ENCODE peak calls at places on chromosomes 11 and 22, in four cellular contexts. Z is AG09309, N is heart left ventricle, J is neural progenitor cell. A is an unnamed sample.

GRCh38 chr22:35957589-35957988 is 71.0 kb downstream of the RBFOX2 start:
- DNase-seq in Z (no peak), N (no peak), J (no peak), A (no peak)

GRCh38 chr11:41486436-41486835 is 27.0 kb upstream of the LRRC4C start:
- DNase-seq in Z (no peak), N (no peak), J (no peak), A (no peak)

GRCh38 chr11:2529636-2530035 is 84.8 kb downstream of the KCNQ1 start:
- DNase-seq in Z (no peak), N (peak; percentile 16), J (no peak), A (no peak)

GRCh38 chr11:128407962-128408361 is 179.4 kb downstream of the ETS1 start:
- DNase-seq in Z (peak; percentile 74), N (no peak), J (no peak), A (no peak)

GRCh38 chr22:39308614-39309363 is 10.6 kb downstream of the RPL3 start:
- DNase-seq in Z (peak; percentile 88), N (no peak), J (no peak), A (no peak)

GRCh38 chr22:37601540-37602442 is 6.8 kb upstream of the GGA1 start:
- DNase-seq in Z (peak; percentile 24), N (no peak), J (peak; percentile 85), A (peak; percentile 80)

GRCh38 chr22:29080061-29080975 is 7.5 kb downstream of the KREMEN1 start:
- DNase-seq in Z (no peak), N (no peak), J (no peak), A (no peak)

GRCh38 chr11:27497284-27497866 is 9.2 kb downstream of the LIN7C start:
- DNase-seq in Z (no peak), N (no peak), J (no peak), A (no peak)

GRCh38 chr11:30295178-30295885 is 27.6 kb upstream of the ARL14EP start:
- DNase-seq in Z (no peak), N (no peak), J (no peak), A (no peak)

GRCh38 chr11:17431139-17431538 is 42.7 kb upstream of the KCNJ11 start:
- DNase-seq in Z (no peak), N (no peak), J (no peak), A (no peak)

GRCh38 chr11:70471254-70471653 is 72.9 kb downstream of the CTTN start:
- DNase-seq in Z (no peak), N (no peak), J (peak; percentile 78), A (no peak)

GRCh38 chr11:44780940-44781631 is 54.3 kb downstream of the TSPAN18 start:
- DNase-seq in Z (no peak), N (peak; percentile 42), J (no peak), A (no peak)

GRCh38 chr22:17091851-17092250 is 7.1 kb downstream of the IL17RA start:
- DNase-seq in Z (no peak), N (no peak), J (no peak), A (no peak)

GRCh38 chr11:1326435-1327063 is 17.1 kb upstream of the TOLLIP start:
- DNase-seq in Z (no peak), N (no peak), J (no peak), A (no peak)

GRCh38 chr22:26339755-26340154 is 89.3 kb upstream of the ASPHD2 start:
- DNase-seq in Z (no peak), N (no peak), J (no peak), A (no peak)

GRCh38 chr11:8683115-8683807 is 669 bp downstream of the RPL27A start:
- DNase-seq in Z (no peak), N (no peak), J (peak; percentile 45), A (no peak)

GRCh38 chr11:78351979-78352731 is 65.5 kb downstream of the GAB2 start:
- DNase-seq in Z (no peak), N (no peak), J (no peak), A (no peak)

GRCh38 chr22:38454361-38455062 is 487 bp downstream of the KCNJ4 start:
- DNase-seq in Z (no peak), N (no peak), J (peak; percentile 62), A (no peak)

GRCh38 chr11:3160252-3161031 is 4.7 kb downstream of the OSBPL5 start:
- DNase-seq in Z (peak; percentile 66), N (peak; percentile 89), J (peak; percentile 99), A (peak; percentile 30)

GRCh38 chr11:116707250-116707649 is 65.5 kb downstream of the BUD13 start:
- DNase-seq in Z (no peak), N (no peak), J (no peak), A (no peak)

GRCh38 chr22:40237241-40237640 is 59.5 kb downstream of the TNRC6B start:
- DNase-seq in Z (no peak), N (no peak), J (no peak), A (no peak)

GRCh38 chr22:44665115-44665514 is 36.9 kb upstream of the PRR5 start:
- DNase-seq in Z (no peak), N (no peak), J (peak; percentile 23), A (no peak)

GRCh38 chr11:117973446-117973922 is 12.7 kb upstream of the IL10RA start:
- DNase-seq in Z (no peak), N (no peak), J (no peak), A (no peak)

GRCh38 chr11:34830648-34831047 is 85.5 kb downstream of the APIP start:
- DNase-seq in Z (no peak), N (peak; percentile 40), J (no peak), A (peak; percentile 4)

GRCh38 chr11:1854949-1855885 is 2.3 kb downstream of the LSP1 start:
- DNase-seq in Z (no peak), N (no peak), J (no peak), A (no peak)

GRCh38 chr11:2997406-2997805 is 5.3 kb upstream of the NAP1L4 start:
- DNase-seq in Z (no peak), N (no peak), J (no peak), A (no peak)

GRCh38 chr11:132864811-132865576 is 667.3 kb downstream of the OPCML start:
- DNase-seq in Z (no peak), N (no peak), J (peak; percentile 68), A (no peak)

GRCh38 chr11:128695539-128696221 is 1.8 kb downstream of the FLI1 start:
- DNase-seq in Z (no peak), N (no peak), J (no peak), A (no peak)

GRCh38 chr11:78022397-78023396 is at the start of gene KCTD14:
- DNase-seq in Z (no peak), N (no peak), J (peak; percentile 67), A (no peak)

GRCh38 chr11:126542621-126543020 is 187.1 kb downstream of the ST3GAL4 start:
- DNase-seq in Z (no peak), N (no peak), J (no peak), A (no peak)

GRCh38 chr11:65575568-65576231 is at the start of gene EHBP1L1:
- DNase-seq in Z (no peak), N (peak; percentile 84), J (peak; percentile 77), A (no peak)

GRCh38 chr22:23565288-23565941 is 14.7 kb downstream of the IGLL1 start:
- DNase-seq in Z (no peak), N (no peak), J (peak; percentile 57), A (no peak)

GRCh38 chr11:281486-282161 is 3.4 kb downstream of the NLRP6 start:
- DNase-seq in Z (no peak), N (peak; percentile 14), J (no peak), A (no peak)

GRCh38 chr11:74011360-74012071 is 2.6 kb upstream of the UCP3 start:
- DNase-seq in Z (no peak), N (no peak), J (no peak), A (no peak)

GRCh38 chr11:7796842-7797241 is at the start of gene OR5P2:
- DNase-seq in Z (no peak), N (no peak), J (no peak), A (no peak)

GRCh38 chr22:19919701-19920363 is 21.7 kb upstream of the COMT start:
- DNase-seq in Z (no peak), N (no peak), J (no peak), A (no peak)

GRCh38 chr22:41668971-41669911 is 19.4 kb downstream of the SNU13 start:
- DNase-seq in Z (peak; percentile 55), N (no peak), J (no peak), A (no peak)

GRCh38 chr22:41674941-41675340 is 13.7 kb downstream of the SNU13 start:
- DNase-seq in Z (no peak), N (no peak), J (no peak), A (no peak)

GRCh38 chr22:41676134-41676533 is 12.5 kb downstream of the SNU13 start:
- DNase-seq in Z (no peak), N (no peak), J (no peak), A (no peak)

DNA sequence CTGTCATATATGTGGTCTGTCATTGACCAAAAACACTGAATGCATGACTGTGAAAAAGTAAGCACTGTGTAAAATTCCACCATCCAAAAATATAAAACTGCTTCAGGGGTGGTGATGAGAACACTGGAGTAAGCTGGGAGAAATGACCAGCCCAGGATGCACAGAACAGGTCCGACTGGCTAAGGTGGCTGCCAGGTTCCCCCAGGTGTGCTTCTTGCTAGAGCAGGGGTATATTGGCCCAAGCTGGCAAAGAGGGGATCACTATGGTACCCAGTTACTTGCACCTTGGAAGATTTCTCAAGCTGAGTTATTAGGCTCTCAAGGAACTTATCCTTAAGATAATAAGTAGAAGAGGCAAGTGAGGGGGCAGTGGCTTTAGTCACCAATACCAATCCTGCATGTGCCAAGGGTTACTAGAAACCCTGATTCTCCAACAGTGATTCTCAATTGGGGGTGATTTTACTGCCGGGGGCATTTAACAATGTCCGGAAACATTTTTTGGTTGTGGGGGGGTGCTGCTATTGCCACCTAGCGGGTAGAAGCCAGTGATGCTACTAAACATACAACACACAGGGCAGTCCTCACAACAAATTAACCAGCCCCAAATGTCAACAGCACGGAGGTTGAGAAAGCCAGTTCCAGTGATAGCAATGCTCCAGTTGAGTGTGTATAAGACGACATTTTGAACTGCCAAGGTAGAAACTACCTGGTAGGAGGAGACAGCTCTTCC is 15.7 kb downstream of the SNU13 start:
- DNase-seq in Z (no peak), N (no peak), J (no peak), A (no peak)
- H3K4me3 ChIP-seq in Z (no peak overlapping the region), N (no peak overlapping the region), J (no peak overlapping the region), A (no peak overlapping the region)

GRCh38 chr11:12124306-12124705 is 13.9 kb downstream of the MICAL2 start:
- DNase-seq in Z (no peak), N (no peak), J (no peak), A (no peak)
- TF ChIP-seq CTCF in Z (no peak), N (no peak), J (no peak), A (no peak)

DNA sequence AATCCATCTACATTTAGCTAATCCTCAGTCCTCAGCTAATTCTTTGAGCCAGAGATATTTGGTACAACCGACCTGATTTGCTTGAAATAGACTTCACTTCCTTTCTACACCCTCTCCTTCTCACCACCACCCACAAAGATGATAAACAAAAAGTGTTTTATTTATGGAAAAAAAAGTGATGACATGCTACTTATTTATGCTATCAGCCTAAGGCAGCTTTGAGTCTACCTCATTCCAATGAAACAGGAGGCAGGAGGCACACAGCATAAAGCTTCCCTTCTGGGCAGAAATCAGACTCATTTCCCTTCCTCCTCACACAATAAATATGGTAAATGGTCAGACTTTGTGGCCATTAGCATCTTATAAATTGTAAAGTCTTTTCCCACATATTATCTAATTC is 325.7 kb downstream of the SOX6 start:
- DNase-seq in Z (no peak), N (no peak), J (no peak), A (no peak)
- H3K4me3 ChIP-seq in Z (no peak overlapping the region), N (no peak overlapping the region), J (no peak overlapping the region), A (no peak overlapping the region)

DNA sequence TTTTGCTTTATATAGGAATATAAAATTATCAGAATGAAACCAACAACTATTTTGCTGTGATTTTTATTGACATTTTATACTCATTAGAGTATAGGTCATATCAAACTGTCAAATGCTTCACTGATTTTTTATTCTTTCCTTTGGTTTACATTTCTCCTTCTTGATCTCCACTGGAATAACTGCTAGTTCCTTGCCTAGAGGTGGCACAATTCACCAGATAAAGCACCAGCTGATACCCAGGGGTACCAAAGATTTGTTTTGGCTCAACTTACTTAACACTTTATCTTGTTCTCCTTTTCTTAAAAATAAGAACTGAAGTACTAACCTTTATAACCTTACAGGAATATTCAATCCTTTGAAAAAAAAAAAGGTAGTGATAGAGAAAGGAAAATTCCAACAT is 725.1 kb upstream of the CHORDC1 start:
- DNase-seq in Z (no peak), N (no peak), J (no peak), A (no peak)
- TF ChIP-seq CTCF in Z (no peak), N (peak; percentile 8), J (peak; percentile 26), A (no peak)

A was measured in epithelial cell of proximal tubule.